ENCODE peak calls at places on chromosomes 6 and 20, in five cellular contexts. F is WTC11, X is GM13977, R is upper lobe of left lung, I is fibroblast of lung. D is an unnamed sample.

GRCh38 chr20:57179265-57179664 is 87.2 kb downstream of the BMP7 start:
- DNase-seq in X (no peak), R (no peak), F (no peak), I (no peak), D (no peak)

GRCh38 chr20:41318271-41318649 is 729 bp upstream of the ZHX3 start:
- DNase-seq in R (no peak), I (no peak), X (no peak), F (no peak), D (no peak)

GRCh38 chr6:43927525-43928210 is 157.7 kb downstream of the VEGFA start:
- DNase-seq in X (no peak), R (peak; percentile 45), I (no peak), F (no peak), D (no peak)

GRCh38 chr6:43012364-43012763 is 1.4 kb downstream of the MEA1 start:
- DNase-seq in R (no peak), I (no peak), X (no peak), F (no peak), D (no peak)

GRCh38 chr6:159970659-159971063 is 1.8 kb downstream of the IGF2R start:
- DNase-seq in R (no peak), X (no peak), F (no peak), I (no peak), D (no peak)

GRCh38 chr6:4352731-4353130 is 217.4 kb upstream of the ECI2 start:
- DNase-seq in I (no peak), F (no peak), R (no peak), X (no peak), D (no peak)

GRCh38 chr6:136738178-136739057 is 53.9 kb downstream of the MAP3K5 start:
- DNase-seq in R (no peak), F (no peak), I (peak; percentile 45), X (no peak), D (no peak)

GRCh38 chr20:4946585-4947378 is 54.5 kb downstream of the SLC23A2 start:
- DNase-seq in I (no peak), F (no peak), X (peak; percentile 36), R (no peak), D (no peak)

GRCh38 chr6:80179691-80180090 is 73.2 kb downstream of the BCKDHB start:
- DNase-seq in F (no peak), R (no peak), X (no peak), I (no peak), D (no peak)

GRCh38 chr20:41340327-41341055 is at the start of gene LPIN3:
- DNase-seq in X (peak; percentile 83), R (peak; percentile 92), F (peak; percentile 94), I (peak; percentile 58), D (peak; percentile 85)

GRCh38 chr20:32563311-32564272 is 21.5 kb downstream of the NOL4L start:
- DNase-seq in R (no peak), F (no peak), I (no peak), X (no peak), D (no peak)

GRCh38 chr6:157530126-157530525 is 149.1 kb downstream of the ZDHHC14 start:
- DNase-seq in R (no peak), I (no peak), F (no peak), X (no peak), D (no peak)

GRCh38 chr20:59939052-59939878 is 840 bp downstream of the PPP1R3D start:
- DNase-seq in I (peak; percentile 20), R (peak; percentile 29), X (peak; percentile 32), F (peak; percentile 43), D (no peak)

GRCh38 chr6:34150766-34151165 is 4.9 kb upstream of the GRM4 start:
- DNase-seq in X (no peak), R (no peak), F (peak; percentile 17), I (no peak), D (no peak)

GRCh38 chr6:111712398-111712797 is 106.7 kb upstream of the TRAF3IP2 start:
- DNase-seq in X (no peak), R (no peak), F (no peak), I (peak; percentile 88), D (no peak)

GRCh38 chr6:3251462-3252314 is 7.1 kb upstream of the PSMG4 start:
- DNase-seq in X (peak; percentile 93), F (peak; percentile 91), I (peak; percentile 71), R (peak; percentile 77), D (peak; percentile 86)
- TF ChIP-seq CTCF in X (peak; percentile 95), F (peak; percentile 98), I (peak; percentile 98), R (peak; percentile 93), D (peak; percentile 96)

GRCh38 chr6:163536770-163537169 is 122.3 kb downstream of the QKI start:
- DNase-seq in X (no peak), I (peak; percentile 47), R (no peak), F (no peak), D (no peak)
- TF ChIP-seq CTCF in X (no peak), I (no peak), R (no peak), F (no peak), D (no peak)

GRCh38 chr20:52060794-52061714 is 130.5 kb downstream of the ZFP64 start:
- DNase-seq in R (no peak), F (peak; percentile 45), X (no peak), I (no peak), D (no peak)
- TF ChIP-seq CTCF in R (peak; percentile 7), F (no peak), X (no peak), I (peak; percentile 39), D (peak; percentile 57)

GRCh38 chr6:35259194-35259945 is at the start of gene ZNF76:
- DNase-seq in R (peak; percentile 99), F (peak; percentile 97), X (peak; percentile 97), I (peak; percentile 93), D (peak; percentile 99)
- TF ChIP-seq CTCF in R (peak; percentile 35), F (no peak), X (peak; percentile 78), I (no peak), D (peak; percentile 26)

DNA sequence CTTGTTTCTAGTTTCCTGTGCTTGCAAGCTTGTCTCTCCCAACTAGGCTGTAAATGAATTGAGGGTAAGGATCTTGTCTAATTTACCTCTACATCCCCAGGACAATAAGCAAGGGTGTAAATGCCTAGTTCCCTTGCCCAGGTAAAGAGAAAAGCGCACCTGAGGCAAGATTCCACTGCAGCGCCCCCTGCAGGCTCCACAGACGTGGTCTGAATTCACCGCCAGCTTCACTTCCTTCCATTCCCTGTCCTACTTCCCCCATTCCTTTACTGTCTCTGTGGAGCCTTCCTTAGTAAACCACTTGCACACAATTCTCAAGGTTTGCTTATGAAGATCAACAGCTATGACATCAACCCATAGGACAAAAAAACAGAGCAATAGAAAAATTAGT is 42.3 kb downstream of the ANKEF1 start:
- DNase-seq in I (no peak), F (peak; percentile 77), X (no peak), R (no peak), D (no peak)
- TF ChIP-seq CTCF in I (peak; percentile 27), F (peak; percentile 86), X (peak; percentile 48), R (no peak), D (peak; percentile 45)

GRCh38 chr6:32492351-32492750 is 37.7 kb downstream of the HLA-DRB5 start:
- DNase-seq in I (no peak), X (no peak), R (no peak), F (no peak), D (no peak)
- TF ChIP-seq CTCF in I (no peak), X (no peak), R (no peak), F (no peak), D (no peak)

GRCh38 chr6:23446394-23447001 is 679.5 kb upstream of the NRSN1 start:
- DNase-seq in I (peak; percentile 58), F (no peak), X (no peak), R (no peak), D (no peak)
- TF ChIP-seq CTCF in I (peak; percentile 80), F (no peak), X (no peak), R (no peak), D (peak; percentile 78)

D was measured in type B pancreatic cell.